ENCODE peak calls at places on chromosomes 4 and X, in four cellular contexts. Z is neuronal stem cell, P is sigmoid colon, C is colonic mucosa. Q is an unnamed sample.

GRCh38 chrX:70190225-70190624 is 12.9 kb downstream of the DGAT2L6 start:
- DNase-seq in C (no peak), Z (no peak), P (no peak), Q (no peak)

GRCh38 chr4:88335092-88335665 is 43.5 kb upstream of the HERC6 start:
- DNase-seq in C (peak; percentile 18), Z (no peak), P (no peak), Q (no peak)

GRCh38 chr4:154618708-154619315 is 6.4 kb upstream of the FGG start:
- DNase-seq in Z (peak; percentile 39), P (no peak), C (peak; percentile 76), Q (peak; percentile 84)

GRCh38 chrX:21708116-21708515 is 49.8 kb downstream of the SMPX start:
- DNase-seq in C (no peak), P (no peak), Z (no peak), Q (peak; percentile 4)

GRCh38 chrX:100076031-100076430 is 334.0 kb downstream of the PCDH19 start:
- DNase-seq in Z (no peak), P (no peak), C (no peak), Q (no peak)

GRCh38 chrX:10174810-10175209 is 18.0 kb downstream of the CLCN4 start:
- DNase-seq in C (no peak), Z (no peak), P (no peak), Q (no peak)

GRCh38 chr4:177006331-177006730 is 213.6 kb upstream of the VEGFC start:
- DNase-seq in P (no peak), Z (no peak), C (no peak), Q (no peak)

GRCh38 chr4:140662082-140662869 is 93.5 kb upstream of the UCP1 start:
- DNase-seq in Z (no peak), P (no peak), C (no peak), Q (peak; percentile 27)

GRCh38 chr4:176153124-176153523 is 42.3 kb downstream of the SPATA4 start:
- DNase-seq in C (no peak), Z (no peak), P (no peak), Q (no peak)

GRCh38 chrX:147403075-147403474 is 508.6 kb upstream of the FMR1 start:
- DNase-seq in C (no peak), P (no peak), Z (no peak), Q (no peak)

GRCh38 chr4:88792821-88793220 is 95.2 kb upstream of the NAP1L5 start:
- DNase-seq in Z (no peak), P (no peak), C (no peak), Q (no peak)

GRCh38 chrX:112668476-112669404 is 11.0 kb downstream of the LHFPL1 start:
- DNase-seq in C (no peak), P (no peak), Z (no peak), Q (no peak)

GRCh38 chr4:170931326-170931725 is 841.6 kb upstream of the AADAT start:
- DNase-seq in P (no peak), Z (no peak), C (no peak), Q (peak; percentile 54)

GRCh38 chr4:121778991-121779628 is 14.1 kb upstream of the SMIM43 start:
- DNase-seq in Z (no peak), C (no peak), P (no peak), Q (no peak)

GRCh38 chrX:49951524-49952193 is 29.3 kb downstream of the CLCN5 start:
- DNase-seq in C (no peak), P (no peak), Z (no peak), Q (peak; percentile 51)

GRCh38 chr4:150306719-150307118 is 228.5 kb downstream of the DCLK2 start:
- DNase-seq in C (no peak), Z (no peak), P (no peak), Q (no peak)

GRCh38 chr4:148056879-148057278 is 325.0 kb downstream of the ARHGAP10 start:
- DNase-seq in Z (no peak), C (peak; percentile 58), P (no peak), Q (peak; percentile 41)

GRCh38 chr4:92234393-92235176 is 69.2 kb upstream of the GRID2 start:
- DNase-seq in C (no peak), P (no peak), Z (no peak), Q (peak; percentile 98)

GRCh38 chr4:166239354-166239753 is 366.3 kb downstream of the TLL1 start:
- DNase-seq in P (no peak), C (no peak), Z (no peak), Q (no peak)

GRCh38 chr4:129062580-129062979 is 30.8 kb downstream of the SCLT1 start:
- DNase-seq in C (no peak), Z (no peak), P (no peak), Q (no peak)

GRCh38 chr4:129059028-129059427 is 34.3 kb downstream of the SCLT1 start:
- DNase-seq in Z (no peak), P (no peak), C (no peak), Q (no peak)

GRCh38 chr4:129064717-129065116 is 28.6 kb downstream of the SCLT1 start:
- DNase-seq in P (no peak), Z (no peak), C (no peak), Q (peak; percentile 85)

GRCh38 chr4:129063640-129064039 is 29.7 kb downstream of the SCLT1 start:
- DNase-seq in C (no peak), P (no peak), Z (no peak), Q (no peak)
- H3K4me3 ChIP-seq in C (no peak overlapping the region), P (no peak overlapping the region), Z (no peak overlapping the region), Q (no peak overlapping the region)

GRCh38 chr4:8433181-8433580 is 7.3 kb downstream of the ACOX3 start:
- DNase-seq in P (no peak), Z (no peak), C (no peak), Q (no peak)
- H3K4me1 ChIP-seq in P (peaks cover 25% of the 10 kb centered on the region), Z (peaks cover 4% of the 10 kb centered on the region), C (peaks cover 4% of the 10 kb centered on the region), Q (peaks cover 30% of the 10 kb centered on the region)

GRCh38 chr4:156972370-156972980 is 876 bp upstream of the PDGFC start:
- DNase-seq in Z (no peak), P (no peak), C (no peak), Q (no peak)

GRCh38 chr4:156971623-156972369 is at the start of gene PDGFC:
- DNase-seq in C (peak; percentile 67), Z (peak; percentile 75), P (peak; percentile 91), Q (peak; percentile 76)

GRCh38 chr4:156970501-156971167 is 965 bp downstream of the PDGFC start:
- DNase-seq in P (peak; percentile 87), C (peak; percentile 54), Z (peak; percentile 54), Q (peak; percentile 86)

GRCh38 chr4:156969136-156969535 is 2.5 kb downstream of the PDGFC start:
- DNase-seq in Z (no peak), P (no peak), C (no peak), Q (no peak)

DNA sequence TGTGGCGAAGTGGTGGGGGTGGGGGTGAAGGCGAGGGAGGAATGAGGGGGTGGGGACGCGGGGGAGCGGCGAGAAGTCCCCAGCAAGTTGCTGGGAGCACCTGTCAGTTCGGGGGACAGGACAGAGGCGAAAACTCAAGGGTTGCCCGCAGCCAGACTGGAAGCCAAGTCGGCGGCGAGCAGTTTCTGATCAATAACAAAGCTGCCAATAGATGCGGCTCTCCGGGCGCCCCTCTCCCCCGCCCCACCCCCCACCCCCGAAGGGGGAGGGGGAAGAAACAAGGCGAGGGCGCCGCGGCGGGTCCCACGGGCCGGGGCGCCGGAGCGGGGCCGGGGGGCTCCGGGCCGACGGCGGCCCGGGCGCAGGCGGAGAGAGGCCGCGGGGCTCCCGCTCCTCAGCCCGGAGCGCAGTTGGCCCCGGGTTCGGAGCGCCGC is 414 bp downstream of the PDGFC start:
- DNase-seq in Z (no peak), P (peak; percentile 67), C (peak; percentile 44), Q (no peak)
- H3K4me3 ChIP-seq in Z (peak overlapping the region; percentile 93), P (peak overlapping the region; percentile 90), C (peak overlapping the region; percentile 53), Q (peak overlapping the region; percentile 86)

GRCh38 chr4:155734065-155734464 is 24.8 kb upstream of the GUCY1B1 start:
- DNase-seq in C (no peak), P (no peak), Z (no peak), Q (peak; percentile 55)
- H3K4me1 ChIP-seq in C (no peaks in the 10 kb centered on the region), P (no peaks in the 10 kb centered on the region), Z (no peaks in the 10 kb centered on the region), Q (peaks cover 13% of the 10 kb centered on the region)

GRCh38 chr4:169668069-169668721 is 47.8 kb downstream of the CLCN3 start:
- DNase-seq in C (no peak), P (no peak), Z (no peak), Q (no peak)
- H3K4me3 ChIP-seq in C (no peak overlapping the region), P (no peak overlapping the region), Z (no peak overlapping the region), Q (no peak overlapping the region)

GRCh38 chr4:99612704-99613103 is 38.1 kb downstream of the MTTP start:
- DNase-seq in C (no peak), Z (no peak), P (no peak), Q (no peak)

GRCh38 chr4:99612281-99612680 is 37.7 kb downstream of the MTTP start:
- DNase-seq in Z (no peak), C (no peak), P (no peak), Q (no peak)

GRCh38 chr4:99615210-99615834 is 40.7 kb downstream of the MTTP start:
- DNase-seq in C (no peak), Z (no peak), P (peak; percentile 57), Q (no peak)

GRCh38 chr4:99614491-99614890 is 39.9 kb downstream of the MTTP start:
- DNase-seq in C (no peak), P (no peak), Z (no peak), Q (no peak)

GRCh38 chr4:99617374-99617773 is 40.3 kb downstream of the C4orf54 start:
- DNase-seq in P (no peak), Z (no peak), C (no peak), Q (no peak)
- H3K4me1 ChIP-seq in P (peaks cover 35% of the 10 kb centered on the region), Z (no peaks in the 10 kb centered on the region), C (no peaks in the 10 kb centered on the region), Q (peaks cover 4% of the 10 kb centered on the region)

DNA sequence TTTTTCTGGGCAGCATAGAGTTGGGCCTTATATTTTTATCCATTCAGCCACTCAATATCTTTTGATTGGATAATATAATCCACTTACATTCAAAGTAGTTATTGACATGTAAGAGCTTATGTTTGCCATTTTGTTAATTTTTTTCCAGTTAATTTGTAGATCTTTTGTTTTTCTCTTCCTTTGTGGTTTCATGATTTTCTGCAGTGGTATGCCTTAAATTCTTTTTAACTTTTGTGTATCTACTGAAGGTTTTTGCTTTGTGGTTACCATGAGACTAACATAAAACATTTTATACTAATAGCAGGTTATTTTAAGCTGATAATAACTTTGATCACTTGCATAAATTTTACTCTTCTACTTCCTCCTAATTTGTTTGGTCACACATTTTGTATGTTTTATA is 140.8 kb upstream of the GATB start:
- DNase-seq in P (no peak), C (no peak), Z (no peak), Q (no peak)
- H3K4me3 ChIP-seq in P (no peak overlapping the region), C (no peak overlapping the region), Z (no peak overlapping the region), Q (no peak overlapping the region)